ENCODE peak calls at places on chromosomes 5 and 9, in eight cellular contexts. K is AG04450; X is stimulated activated CD4-positive, alpha-beta T cell treated with anti-CD3 and anti-CD28 coated beads, Interleukin-1b, Interleukin-23, amount 100 ng/mL, for 24 hours; U is cardiac muscle cell; F is left ventricle myocardium superior; T is endodermal cell; J is epithelial cell of proximal tubule; V is Calu3. I is an unnamed sample.

GRCh38 chr5:115601709-115602584 is at the start of gene TICAM2:
- DNase-seq in K (no peak), X (no peak), U (peak; percentile 15), F (peak; percentile 80), T (peak; percentile 88), J (no peak), V (peak; percentile 49), I (no peak)

GRCh38 chr9:2620876-2621677 is 510 bp upstream of the VLDLR start:
- DNase-seq in K (peak; percentile 53), X (no peak), U (peak; percentile 91), F (peak; percentile 92), T (peak; percentile 94), J (no peak), V (peak; percentile 81), I (peak; percentile 31)

GRCh38 chr5:174094857-174095606 is 49.5 kb downstream of the NSG2 start:
- DNase-seq in K (no peak), X (no peak), U (no peak), F (no peak), T (no peak), J (no peak), V (no peak), I (no peak)

GRCh38 chr5:32790411-32790951 is 79.4 kb downstream of the NPR3 start:
- DNase-seq in K (no peak), X (no peak), U (no peak), F (no peak), T (no peak), J (no peak), V (no peak), I (peak; percentile 66)

GRCh38 chr9:7140401-7140800 is 382.6 kb downstream of the KDM4C start:
- DNase-seq in K (no peak), X (no peak), U (no peak), F (no peak), T (no peak), J (no peak), V (no peak), I (no peak)

GRCh38 chr5:72314571-72315172 is 5.4 kb downstream of the MRPS27 start:
- DNase-seq in K (peak; percentile 47), X (no peak), U (peak; percentile 48), F (no peak), T (no peak), J (no peak), V (peak; percentile 57), I (peak; percentile 86)

GRCh38 chr9:133234577-133235322 is 25.7 kb upstream of the OBP2B start:
- DNase-seq in K (no peak), X (no peak), U (no peak), F (no peak), T (no peak), J (no peak), V (no peak), I (no peak)

GRCh38 chr5:58629190-58630159 is 46.6 kb downstream of the RAB3C start:
- DNase-seq in K (no peak), X (no peak), U (no peak), F (no peak), T (no peak), J (no peak), V (no peak), I (no peak)

GRCh38 chr9:30967484-30967883 is 1417.0 kb upstream of the ACO1 start:
- DNase-seq in K (no peak), X (no peak), U (peak; percentile 15), F (no peak), T (no peak), J (peak; percentile 10), V (no peak), I (no peak)

GRCh38 chr5:10695759-10696543 is 65.1 kb downstream of the DAP start:
- DNase-seq in K (no peak), X (no peak), U (no peak), F (no peak), T (no peak), J (no peak), V (no peak), I (no peak)

GRCh38 chr9:34374905-34375552 is 1.7 kb downstream of the MYORG start:
- DNase-seq in K (no peak), X (no peak), U (no peak), F (no peak), T (peak; percentile 89), J (no peak), V (peak; percentile 30), I (no peak)

GRCh38 chr5:11046160-11046559 is 285.1 kb upstream of the DAP start:
- DNase-seq in K (no peak), X (no peak), U (peak; percentile 2), F (no peak), T (peak; percentile 78), J (no peak), V (no peak), I (no peak)

GRCh38 chr5:138095100-138095907 is 11.5 kb downstream of the WNT8A start:
- DNase-seq in K (no peak), X (no peak), U (no peak), F (no peak), T (peak; percentile 73), J (no peak), V (no peak), I (no peak)

GRCh38 chr5:1003296-1003937 is 5.2 kb upstream of the NKD2 start:
- DNase-seq in K (no peak), X (no peak), U (no peak), F (no peak), T (no peak), J (no peak), V (peak; percentile 54), I (no peak)

GRCh38 chr5:443239-444151 is 519 bp downstream of the EXOC3 start:
- DNase-seq in K (no peak), X (peak; percentile 12), U (no peak), F (peak; percentile 27), T (no peak), J (no peak), V (peak; percentile 45), I (no peak)

GRCh38 chr9:88593537-88594185 is 58.7 kb downstream of the NXNL2 start:
- DNase-seq in K (no peak), X (peak; percentile 23), U (peak; percentile 61), F (no peak), T (no peak), J (no peak), V (peak; percentile 53), I (peak; percentile 60)

GRCh38 chr9:109497193-109498165 is 628 bp downstream of the PTPN3 start:
- DNase-seq in K (no peak), X (no peak), U (peak; percentile 15), F (no peak), T (peak; percentile 67), J (no peak), V (peak; percentile 42), I (no peak)

GRCh38 chr9:97140566-97140965 is 101.6 kb upstream of the CTSV start:
- DNase-seq in K (no peak), X (no peak), U (no peak), F (no peak), T (no peak), J (no peak), V (no peak), I (no peak)

GRCh38 chr5:145157841-145158240 is 677.3 kb downstream of the PRELID2 start:
- DNase-seq in K (no peak), X (no peak), U (no peak), F (no peak), T (no peak), J (no peak), V (no peak), I (no peak)

GRCh38 chr5:6143523-6143922 is 234.8 kb downstream of the MED10 start:
- DNase-seq in K (no peak), X (no peak), U (no peak), F (no peak), T (peak; percentile 67), J (no peak), V (no peak), I (no peak)

GRCh38 chr5:80935811-80936385 is 24.3 kb upstream of the RASGRF2 start:
- DNase-seq in K (no peak), X (no peak), U (no peak), F (no peak), T (peak; percentile 70), J (no peak), V (peak; percentile 28), I (no peak)

GRCh38 chr5:175653763-175654162 is 4.1 kb upstream of the HRH2 start:
- DNase-seq in K (no peak), X (no peak), U (no peak), F (no peak), T (no peak), J (no peak), V (no peak), I (no peak)

GRCh38 chr9:136629879-136630661 is 32.6 kb upstream of the EGFL7 start:
- DNase-seq in K (no peak), X (no peak), U (peak; percentile 80), F (peak; percentile 70), T (peak; percentile 93), J (no peak), V (peak; percentile 71), I (no peak)

GRCh38 chr9:131178382-131178781 is 53.0 kb downstream of the NUP214 start:
- DNase-seq in K (peak; percentile 74), X (peak; percentile 38), U (peak; percentile 85), F (peak; percentile 82), T (peak; percentile 93), J (no peak), V (peak; percentile 49), I (peak; percentile 38)

GRCh38 chr5:39475055-39475454 is 50.3 kb upstream of the DAB2 start:
- DNase-seq in K (no peak), X (no peak), U (no peak), F (no peak), T (no peak), J (no peak), V (no peak), I (no peak)

GRCh38 chr5:138663009-138663408 is 87.8 kb upstream of the HSPA9 start:
- DNase-seq in K (no peak), X (no peak), U (no peak), F (no peak), T (no peak), J (no peak), V (no peak), I (no peak)

GRCh38 chr5:172065431-172066065 is 59.1 kb upstream of the FBXW11 start:
- DNase-seq in K (no peak), X (no peak), U (no peak), F (no peak), T (peak; percentile 42), J (no peak), V (no peak), I (no peak)